ENCODE peak calls at places on chromosomes 6 and 20, in four cellular contexts. One of them, this sample, is unnamed.

GRCh38 chr20:37956099-37956498 is 53.2 kb downstream of the VSTM2L start:
- DNase-seq in H4: no peak
- DNase-seq in NCI-H345: peak
- DNase-seq in epithelial cell of esophagus: no peak
- DNase-seq in this sample: peak

GRCh38 chr6:159107451-159108260 is 61.5 kb upstream of the FNDC1 start:
- DNase-seq in NCI-H345: peak
- DNase-seq in epithelial cell of esophagus: no peak
- DNase-seq in H4: no peak
- DNase-seq in this sample: peak

GRCh38 chr6:136201735-136202134 is 48.4 kb downstream of the MTFR2 start:
- DNase-seq in H4: no peak
- DNase-seq in NCI-H345: no peak
- DNase-seq in epithelial cell of esophagus: peak
- DNase-seq in this sample: no peak

GRCh38 chr6:113522376-113522775 is 334.8 kb upstream of the MARCKS start:
- DNase-seq in NCI-H345: no peak
- DNase-seq in epithelial cell of esophagus: no peak
- DNase-seq in H4: no peak
- DNase-seq in this sample: no peak

GRCh38 chr6:7343546-7344475 is 30.8 kb upstream of the SSR1 start:
- DNase-seq in H4: no peak
- DNase-seq in NCI-H345: no peak
- DNase-seq in epithelial cell of esophagus: no peak
- DNase-seq in this sample: no peak

GRCh38 chr6:346389-347030 is 45.0 kb upstream of the IRF4 start:
- DNase-seq in H4: no peak
- DNase-seq in NCI-H345: no peak
- DNase-seq in epithelial cell of esophagus: no peak
- DNase-seq in this sample: no peak

GRCh38 chr20:20064303-20064702 is 12.0 kb downstream of the CFAP61 start:
- DNase-seq in epithelial cell of esophagus: peak
- DNase-seq in NCI-H345: no peak
- DNase-seq in H4: no peak
- DNase-seq in this sample: no peak

GRCh38 chr6:157853902-157854481 is 30.9 kb downstream of the SNX9 start:
- DNase-seq in epithelial cell of esophagus: no peak
- DNase-seq in NCI-H345: no peak
- DNase-seq in H4: no peak
- DNase-seq in this sample: no peak

GRCh38 chr20:7926767-7927166 is 13.5 kb downstream of the HAO1 start:
- DNase-seq in NCI-H345: peak
- DNase-seq in epithelial cell of esophagus: peak
- DNase-seq in H4: peak
- DNase-seq in this sample: peak

GRCh38 chr6:2990179-2990931 is 9.3 kb upstream of the NQO2 start:
- DNase-seq in H4: peak
- DNase-seq in epithelial cell of esophagus: peak
- DNase-seq in NCI-H345: no peak
- DNase-seq in this sample: peak

GRCh38 chr20:57048027-57048869 is 218.2 kb downstream of the BMP7 start:
- DNase-seq in NCI-H345: peak
- DNase-seq in H4: peak
- DNase-seq in epithelial cell of esophagus: peak
- DNase-seq in this sample: no peak

GRCh38 chr6:106622412-106622811 is 6.9 kb downstream of the RTN4IP1 start:
- DNase-seq in epithelial cell of esophagus: no peak
- DNase-seq in H4: no peak
- DNase-seq in NCI-H345: no peak
- DNase-seq in this sample: no peak

GRCh38 chr20:46830886-46831632 is 63.6 kb upstream of the EYA2 start:
- DNase-seq in NCI-H345: no peak
- DNase-seq in epithelial cell of esophagus: no peak
- DNase-seq in H4: no peak
- DNase-seq in this sample: no peak

GRCh38 chr20:3041818-3042504 is 1.5 kb upstream of the GNRH2 start:
- DNase-seq in H4: no peak
- DNase-seq in epithelial cell of esophagus: peak
- DNase-seq in NCI-H345: peak
- DNase-seq in this sample: no peak

GRCh38 chr6:108564178-108564577 is 3.5 kb downstream of the FOXO3 start:
- DNase-seq in epithelial cell of esophagus: peak
- DNase-seq in NCI-H345: no peak
- DNase-seq in H4: peak
- DNase-seq in this sample: no peak

GRCh38 chr20:38888059-38888831 is 38.0 kb upstream of the FAM83D start:
- DNase-seq in NCI-H345: no peak
- DNase-seq in H4: no peak
- DNase-seq in epithelial cell of esophagus: peak
- DNase-seq in this sample: no peak

GRCh38 chr6:26623339-26623859 is 26.6 kb downstream of the ABT1 start:
- DNase-seq in H4: no peak
- DNase-seq in epithelial cell of esophagus: no peak
- DNase-seq in NCI-H345: no peak
- DNase-seq in this sample: no peak

GRCh38 chr6:33206864-33207568 is 1.3 kb upstream of the RING1 start:
- DNase-seq in H4: peak
- DNase-seq in NCI-H345: no peak
- DNase-seq in epithelial cell of esophagus: peak
- DNase-seq in this sample: no peak

GRCh38 chr6:40426341-40427066 is 160.7 kb downstream of the LRFN2 start:
- DNase-seq in H4: no peak
- DNase-seq in epithelial cell of esophagus: no peak
- DNase-seq in NCI-H345: no peak
- DNase-seq in this sample: no peak

GRCh38 chr20:41309817-41310216 is 7.7 kb downstream of the ZHX3 start:
- DNase-seq in NCI-H345: no peak
- DNase-seq in epithelial cell of esophagus: peak
- DNase-seq in H4: no peak
- DNase-seq in this sample: no peak

GRCh38 chr6:108194503-108194902 is 28.7 kb downstream of the NR2E1 start:
- DNase-seq in NCI-H345: no peak
- DNase-seq in epithelial cell of esophagus: no peak
- DNase-seq in H4: no peak
- DNase-seq in this sample: no peak

GRCh38 chr6:43977404-43978111 is 149.7 kb downstream of the MRPL14 start:
- DNase-seq in epithelial cell of esophagus: peak
- DNase-seq in H4: peak
- DNase-seq in NCI-H345: no peak
- DNase-seq in this sample: no peak

GRCh38 chr20:1102016-1102415 is 16.4 kb upstream of the PSMF1 start:
- DNase-seq in epithelial cell of esophagus: no peak
- DNase-seq in NCI-H345: no peak
- DNase-seq in H4: no peak
- DNase-seq in this sample: no peak

GRCh38 chr6:41791984-41792383 is 4.5 kb downstream of the TOMM6 start:
- DNase-seq in NCI-H345: no peak
- DNase-seq in H4: no peak
- DNase-seq in epithelial cell of esophagus: no peak
- DNase-seq in this sample: no peak

GRCh38 chr6:99241905-99242534 is 107.5 kb downstream of the FAXC start:
- DNase-seq in epithelial cell of esophagus: peak
- DNase-seq in NCI-H345: peak
- DNase-seq in H4: peak
- DNase-seq in this sample: peak

GRCh38 chr20:14148042-14148441 is 152.7 kb downstream of the MACROD2 start:
- DNase-seq in H4: peak
- DNase-seq in epithelial cell of esophagus: no peak
- DNase-seq in NCI-H345: no peak
- DNase-seq in this sample: no peak

GRCh38 chr6:31293343-31293742 is 21.5 kb upstream of the HLA-C start:
- DNase-seq in NCI-H345: no peak
- DNase-seq in H4: no peak
- DNase-seq in epithelial cell of esophagus: peak
- DNase-seq in this sample: no peak

GRCh38 chr20:12970372-12970821 is 38.4 kb upstream of the SPTLC3 start:
- DNase-seq in epithelial cell of esophagus: peak
- DNase-seq in NCI-H345: peak
- DNase-seq in H4: peak
- DNase-seq in this sample: no peak

GRCh38 chr6:163741743-163742363 is 327.3 kb downstream of the QKI start:
- DNase-seq in H4: no peak
- DNase-seq in NCI-H345: peak
- DNase-seq in epithelial cell of esophagus: no peak
- DNase-seq in this sample: peak

GRCh38 chr6:13427838-13428527 is 59.4 kb downstream of the GFOD1 start:
- DNase-seq in epithelial cell of esophagus: no peak
- DNase-seq in H4: no peak
- DNase-seq in NCI-H345: no peak
- DNase-seq in this sample: no peak

GRCh38 chr6:99951016-99951805 is 42.8 kb downstream of the MCHR2 start:
- DNase-seq in NCI-H345: no peak
- DNase-seq in epithelial cell of esophagus: no peak
- DNase-seq in H4: no peak
- DNase-seq in this sample: no peak

This sample was measured in NCI-H146.